ENCODE peak calls at places on chromosomes 1 and 21, in nine cellular contexts. E is foreskin fibroblast; Q is activated CD4-positive, CD25-positive, alpha-beta regulatory T cell; G is renal cortical epithelial cell; M is esophagus squamous epithelium; J is stimulated activated CD4-positive, alpha-beta T cell treated with anti-CD3 and anti-CD28 coated beads, Interleukin-1b, Interleukin-23, amount 100 ng/mL, for 24 hours; W is cardiac fibroblast; V is lower leg skin; F is body of pancreas. L is an unnamed sample.

GRCh38 chr21:46325073-46325912 is 1.3 kb downstream of the PCNT start:
- DNase-seq in E (peak), Q (no peak), G (peak), M (no peak), J (peak), W (peak), V (peak), F (peak), L (peak)

GRCh38 chr1:170192535-170192934 is 46.8 kb downstream of the NTMT2 start:
- DNase-seq in E (no peak), Q (no peak), G (no peak), M (no peak), J (no peak), W (peak), V (no peak), F (no peak), L (no peak)

GRCh38 chr21:45380566-45380965 is 24.4 kb upstream of the COL18A1 start:
- DNase-seq in E (no peak), Q (no peak), G (no peak), M (no peak), J (no peak), W (no peak), V (peak), F (no peak), L (no peak)

GRCh38 chr1:23732363-23733224 is 10.7 kb upstream of the ELOA start:
- DNase-seq in E (peak), Q (no peak), G (no peak), M (no peak), J (no peak), W (peak), V (peak), F (no peak), L (peak)

GRCh38 chr1:145990249-145991097 is 5.9 kb downstream of the TXNIP start:
- DNase-seq in E (peak), Q (no peak), G (peak), M (no peak), J (no peak), W (no peak), V (no peak), F (no peak), L (no peak)

GRCh38 chr1:40976952-40977690 is 2.4 kb upstream of the CTPS1 start:
- DNase-seq in E (no peak), Q (no peak), G (no peak), M (no peak), J (no peak), W (peak), V (peak), F (no peak), L (no peak)

GRCh38 chr1:152912471-152912870 is 4.1 kb downstream of the IVL start:
- DNase-seq in E (no peak), Q (no peak), G (no peak), M (no peak), J (no peak), W (no peak), V (no peak), F (no peak), L (no peak)

GRCh38 chr1:218507355-218508002 is 162.3 kb downstream of the TGFB2 start:
- DNase-seq in E (no peak), Q (no peak), G (no peak), M (no peak), J (no peak), W (no peak), V (no peak), F (no peak), L (no peak)

GRCh38 chr1:59317780-59318179 is 20.9 kb downstream of the FGGY start:
- DNase-seq in E (no peak), Q (no peak), G (peak), M (no peak), J (no peak), W (no peak), V (no peak), F (no peak), L (no peak)

GRCh38 chr1:224183591-224184312 is 712 bp downstream of the DEGS1 start:
- DNase-seq in E (peak), Q (peak), G (peak), M (no peak), J (peak), W (peak), V (peak), F (peak), L (no peak)

GRCh38 chr1:62177621-62178020 is 17.0 kb upstream of the L1TD1 start:
- DNase-seq in E (no peak), Q (no peak), G (no peak), M (no peak), J (no peak), W (no peak), V (no peak), F (no peak), L (no peak)

GRCh38 chr1:207698822-207699483 is 52.9 kb upstream of the CD46 start:
- DNase-seq in E (peak), Q (no peak), G (peak), M (no peak), J (peak), W (peak), V (no peak), F (peak), L (peak)

GRCh38 chr1:2130156-2130555 is 64.4 kb downstream of the FAAP20 start:
- DNase-seq in E (no peak), Q (no peak), G (no peak), M (no peak), J (no peak), W (no peak), V (no peak), F (no peak), L (no peak)

GRCh38 chr1:223329664-223330420 is 34.1 kb downstream of the SUSD4 start:
- DNase-seq in E (no peak), Q (no peak), G (peak), M (no peak), J (no peak), W (no peak), V (no peak), F (no peak), L (no peak)

GRCh38 chr1:115069626-115070308 is 19.5 kb downstream of the TSPAN2 start:
- DNase-seq in E (no peak), Q (no peak), G (no peak), M (no peak), J (no peak), W (no peak), V (no peak), F (no peak), L (peak)

GRCh38 chr1:195785830-195786229 is 822.4 kb downstream of the KCNT2 start:
- DNase-seq in E (no peak), Q (no peak), G (peak), M (no peak), J (no peak), W (no peak), V (no peak), F (no peak), L (no peak)

GRCh38 chr1:177255411-177255810 is 84.7 kb downstream of the BRINP2 start:
- DNase-seq in E (peak), Q (no peak), G (peak), M (no peak), J (no peak), W (peak), V (no peak), F (no peak), L (peak)

GRCh38 chr1:7589080-7589735 is 181.9 kb upstream of the VAMP3 start:
- DNase-seq in E (no peak), Q (no peak), G (no peak), M (no peak), J (no peak), W (no peak), V (peak), F (no peak), L (no peak)

GRCh38 chr1:207888647-207889046 is 22.3 kb downstream of the CD34 start:
- DNase-seq in E (peak), Q (no peak), G (no peak), M (no peak), J (no peak), W (peak), V (no peak), F (no peak), L (no peak)